ENCODE peak calls at places on chromosomes 2 and 18, in ten cellular contexts. One of them, this sample, is unnamed.

GRCh38 chr2:207416936-207417718 is 112.6 kb upstream of the CREB1 start:
- DNase-seq in endodermal cell: no peak
- DNase-seq in A549: no peak
- DNase-seq in dorsolateral prefrontal cortex: no peak
- DNase-seq in Karpas-422: no peak
- DNase-seq in lower lobe of right lung: no peak
- DNase-seq in esophagus squamous epithelium: no peak
- DNase-seq in neural progenitor cell: no peak
- DNase-seq in Peyer's patch: no peak
- DNase-seq in stomach: no peak
- DNase-seq in this sample: no peak

GRCh38 chr2:174977364-174977763 is 27.8 kb downstream of the CHN1 start:
- DNase-seq in endodermal cell: no peak
- DNase-seq in A549: no peak
- DNase-seq in dorsolateral prefrontal cortex: no peak
- DNase-seq in Karpas-422: no peak
- DNase-seq in lower lobe of right lung: no peak
- DNase-seq in esophagus squamous epithelium: no peak
- DNase-seq in neural progenitor cell: no peak
- DNase-seq in Peyer's patch: no peak
- DNase-seq in stomach: no peak
- DNase-seq in this sample: no peak

GRCh38 chr2:128115921-128116320 is 24.9 kb downstream of the UGGT1 start:
- DNase-seq in endodermal cell: no peak
- DNase-seq in A549: no peak
- DNase-seq in dorsolateral prefrontal cortex: no peak
- DNase-seq in Karpas-422: no peak
- DNase-seq in lower lobe of right lung: no peak
- DNase-seq in esophagus squamous epithelium: no peak
- DNase-seq in neural progenitor cell: no peak
- DNase-seq in Peyer's patch: no peak
- DNase-seq in stomach: no peak
- DNase-seq in this sample: no peak

GRCh38 chr2:238956676-238957075 is 108.8 kb downstream of the TWIST2 start:
- DNase-seq in endodermal cell: no peak
- DNase-seq in A549: no peak
- DNase-seq in dorsolateral prefrontal cortex: no peak
- DNase-seq in Karpas-422: no peak
- DNase-seq in lower lobe of right lung: no peak
- DNase-seq in esophagus squamous epithelium: no peak
- DNase-seq in neural progenitor cell: no peak
- DNase-seq in Peyer's patch: no peak
- DNase-seq in stomach: no peak
- DNase-seq in this sample: no peak

GRCh38 chr2:223102040-223102899 is 50.3 kb downstream of the KCNE4 start:
- DNase-seq in endodermal cell: no peak
- DNase-seq in A549: no peak
- DNase-seq in dorsolateral prefrontal cortex: no peak
- DNase-seq in Karpas-422: no peak
- DNase-seq in lower lobe of right lung: no peak
- DNase-seq in esophagus squamous epithelium: no peak
- DNase-seq in neural progenitor cell: no peak
- DNase-seq in Peyer's patch: no peak
- DNase-seq in stomach: no peak
- DNase-seq in this sample: no peak

GRCh38 chr2:113407446-113408099 is 29.9 kb upstream of the ZNG1B start:
- DNase-seq in endodermal cell: no peak
- DNase-seq in A549: peak; percentile 62
- DNase-seq in dorsolateral prefrontal cortex: no peak
- DNase-seq in Karpas-422: no peak
- DNase-seq in lower lobe of right lung: no peak
- DNase-seq in esophagus squamous epithelium: no peak
- DNase-seq in neural progenitor cell: no peak
- DNase-seq in Peyer's patch: no peak
- DNase-seq in stomach: no peak
- DNase-seq in this sample: no peak

GRCh38 chr2:64019083-64019974 is at the start of gene VPS54:
- DNase-seq in endodermal cell: peak; percentile 89
- DNase-seq in A549: peak; percentile 79
- DNase-seq in dorsolateral prefrontal cortex: peak; percentile 55
- DNase-seq in Karpas-422: peak; percentile 85
- DNase-seq in lower lobe of right lung: peak; percentile 76
- DNase-seq in esophagus squamous epithelium: no peak
- DNase-seq in neural progenitor cell: peak; percentile 86
- DNase-seq in Peyer's patch: peak; percentile 70
- DNase-seq in stomach: peak; percentile 59
- DNase-seq in this sample: no peak

GRCh38 chr2:84904717-84905174 is 710 bp upstream of the TMSB10 start:
- DNase-seq in endodermal cell: peak; percentile 90
- DNase-seq in A549: peak; percentile 80
- DNase-seq in dorsolateral prefrontal cortex: no peak
- DNase-seq in Karpas-422: peak; percentile 45
- DNase-seq in lower lobe of right lung: peak; percentile 90
- DNase-seq in esophagus squamous epithelium: peak; percentile 13
- DNase-seq in neural progenitor cell: peak; percentile 83
- DNase-seq in Peyer's patch: peak; percentile 93
- DNase-seq in stomach: peak; percentile 83
- DNase-seq in this sample: no peak

GRCh38 chr18:42187611-42188378 is 232.8 kb downstream of the PIK3C3 start:
- DNase-seq in endodermal cell: no peak
- DNase-seq in A549: no peak
- DNase-seq in dorsolateral prefrontal cortex: no peak
- DNase-seq in Karpas-422: peak; percentile 90
- DNase-seq in lower lobe of right lung: no peak
- DNase-seq in esophagus squamous epithelium: no peak
- DNase-seq in neural progenitor cell: no peak
- DNase-seq in Peyer's patch: no peak
- DNase-seq in stomach: no peak
- DNase-seq in this sample: no peak

GRCh38 chr18:42190643-42191042 is 235.6 kb downstream of the PIK3C3 start:
- DNase-seq in endodermal cell: no peak
- DNase-seq in A549: no peak
- DNase-seq in dorsolateral prefrontal cortex: no peak
- DNase-seq in Karpas-422: no peak
- DNase-seq in lower lobe of right lung: no peak
- DNase-seq in esophagus squamous epithelium: no peak
- DNase-seq in neural progenitor cell: no peak
- DNase-seq in Peyer's patch: no peak
- DNase-seq in stomach: no peak
- DNase-seq in this sample: no peak

GRCh38 chr18:42196651-42197050 is 241.6 kb downstream of the PIK3C3 start:
- DNase-seq in endodermal cell: no peak
- DNase-seq in A549: no peak
- DNase-seq in dorsolateral prefrontal cortex: no peak
- DNase-seq in Karpas-422: no peak
- DNase-seq in lower lobe of right lung: no peak
- DNase-seq in esophagus squamous epithelium: no peak
- DNase-seq in neural progenitor cell: no peak
- DNase-seq in Peyer's patch: no peak
- DNase-seq in stomach: no peak
- DNase-seq in this sample: no peak

GRCh38 chr18:42192251-42193248 is 237.5 kb downstream of the PIK3C3 start:
- DNase-seq in endodermal cell: no peak
- DNase-seq in A549: peak; percentile 66
- DNase-seq in dorsolateral prefrontal cortex: no peak
- DNase-seq in Karpas-422: no peak
- DNase-seq in lower lobe of right lung: no peak
- DNase-seq in esophagus squamous epithelium: no peak
- DNase-seq in neural progenitor cell: no peak
- DNase-seq in Peyer's patch: no peak
- DNase-seq in stomach: no peak
- DNase-seq in this sample: no peak
- H3K27ac ChIP-seq in endodermal cell: peak overlapping the region; percentile 65
- H3K27ac ChIP-seq in A549: peak overlapping the region; percentile 48
- H3K27ac ChIP-seq in dorsolateral prefrontal cortex: no peak overlapping the region
- H3K27ac ChIP-seq in Karpas-422: no peak overlapping the region
- H3K27ac ChIP-seq in lower lobe of right lung: no peak overlapping the region
- H3K27ac ChIP-seq in esophagus squamous epithelium: no peak overlapping the region
- H3K27ac ChIP-seq in neural progenitor cell: no peak overlapping the region
- H3K27ac ChIP-seq in Peyer's patch: no peak overlapping the region
- H3K27ac ChIP-seq in stomach: no peak overlapping the region
- H3K27ac ChIP-seq in this sample: no peak overlapping the region

GRCh38 chr18:9828794-9829712 is 56.7 kb upstream of the TXNDC2 start:
- DNase-seq in endodermal cell: peak; percentile 38
- DNase-seq in A549: no peak
- DNase-seq in dorsolateral prefrontal cortex: no peak
- DNase-seq in Karpas-422: no peak
- DNase-seq in lower lobe of right lung: no peak
- DNase-seq in esophagus squamous epithelium: no peak
- DNase-seq in neural progenitor cell: no peak
- DNase-seq in Peyer's patch: no peak
- DNase-seq in stomach: no peak
- DNase-seq in this sample: no peak

GRCh38 chr18:9827211-9827855 is 58.4 kb upstream of the TXNDC2 start:
- DNase-seq in endodermal cell: peak; percentile 20
- DNase-seq in A549: no peak
- DNase-seq in dorsolateral prefrontal cortex: no peak
- DNase-seq in Karpas-422: no peak
- DNase-seq in lower lobe of right lung: no peak
- DNase-seq in esophagus squamous epithelium: no peak
- DNase-seq in neural progenitor cell: no peak
- DNase-seq in Peyer's patch: no peak
- DNase-seq in stomach: no peak
- DNase-seq in this sample: no peak

GRCh38 chr18:9825571-9826073 is 60.2 kb upstream of the TXNDC2 start:
- DNase-seq in endodermal cell: peak; percentile 17
- DNase-seq in A549: peak; percentile 94
- DNase-seq in dorsolateral prefrontal cortex: no peak
- DNase-seq in Karpas-422: no peak
- DNase-seq in lower lobe of right lung: no peak
- DNase-seq in esophagus squamous epithelium: no peak
- DNase-seq in neural progenitor cell: no peak
- DNase-seq in Peyer's patch: peak; percentile 74
- DNase-seq in stomach: no peak
- DNase-seq in this sample: no peak

GRCh38 chr18:9826666-9827065 is 59.1 kb upstream of the TXNDC2 start:
- DNase-seq in endodermal cell: peak; percentile 19
- DNase-seq in A549: no peak
- DNase-seq in dorsolateral prefrontal cortex: no peak
- DNase-seq in Karpas-422: no peak
- DNase-seq in lower lobe of right lung: no peak
- DNase-seq in esophagus squamous epithelium: no peak
- DNase-seq in neural progenitor cell: no peak
- DNase-seq in Peyer's patch: no peak
- DNase-seq in stomach: no peak
- DNase-seq in this sample: no peak

GRCh38 chr18:9827856-9828793 is 57.6 kb upstream of the TXNDC2 start:
- DNase-seq in endodermal cell: peak; percentile 24
- DNase-seq in A549: peak; percentile 94
- DNase-seq in dorsolateral prefrontal cortex: no peak
- DNase-seq in Karpas-422: no peak
- DNase-seq in lower lobe of right lung: peak; percentile 74
- DNase-seq in esophagus squamous epithelium: no peak
- DNase-seq in neural progenitor cell: no peak
- DNase-seq in Peyer's patch: peak; percentile 78
- DNase-seq in stomach: peak; percentile 56
- DNase-seq in this sample: no peak
- H3K27ac ChIP-seq in endodermal cell: no peak overlapping the region
- H3K27ac ChIP-seq in A549: peak overlapping the region; percentile 96
- H3K27ac ChIP-seq in dorsolateral prefrontal cortex: peak overlapping the region; percentile 36
- H3K27ac ChIP-seq in Karpas-422: no peak overlapping the region
- H3K27ac ChIP-seq in lower lobe of right lung: peak overlapping the region; percentile 84
- H3K27ac ChIP-seq in esophagus squamous epithelium: peak overlapping the region; percentile 78
- H3K27ac ChIP-seq in neural progenitor cell: no peak overlapping the region
- H3K27ac ChIP-seq in Peyer's patch: peak overlapping the region; percentile 23
- H3K27ac ChIP-seq in stomach: peak overlapping the region; percentile 73
- H3K27ac ChIP-seq in this sample: peak overlapping the region; percentile 48

GRCh38 chr2:232588680-232589585 is 38.4 kb downstream of the EIF4E2 start:
- DNase-seq in endodermal cell: no peak
- DNase-seq in A549: peak; percentile 56
- DNase-seq in dorsolateral prefrontal cortex: peak; percentile 72
- DNase-seq in Karpas-422: no peak
- DNase-seq in lower lobe of right lung: peak; percentile 51
- DNase-seq in esophagus squamous epithelium: no peak
- DNase-seq in neural progenitor cell: no peak
- DNase-seq in Peyer's patch: no peak
- DNase-seq in stomach: peak; percentile 86
- DNase-seq in this sample: no peak

GRCh38 chr2:232597362-232598079 is 35.9 kb upstream of the EFHD1 start:
- DNase-seq in endodermal cell: no peak
- DNase-seq in A549: no peak
- DNase-seq in dorsolateral prefrontal cortex: no peak
- DNase-seq in Karpas-422: no peak
- DNase-seq in lower lobe of right lung: no peak
- DNase-seq in esophagus squamous epithelium: no peak
- DNase-seq in neural progenitor cell: no peak
- DNase-seq in Peyer's patch: no peak
- DNase-seq in stomach: no peak
- DNase-seq in this sample: no peak

GRCh38 chr2:232593931-232594330 is 39.5 kb upstream of the EFHD1 start:
- DNase-seq in endodermal cell: no peak
- DNase-seq in A549: no peak
- DNase-seq in dorsolateral prefrontal cortex: no peak
- DNase-seq in Karpas-422: no peak
- DNase-seq in lower lobe of right lung: no peak
- DNase-seq in esophagus squamous epithelium: no peak
- DNase-seq in neural progenitor cell: no peak
- DNase-seq in Peyer's patch: no peak
- DNase-seq in stomach: no peak
- DNase-seq in this sample: no peak

GRCh38 chr2:232588031-232588430 is 37.5 kb downstream of the EIF4E2 start:
- DNase-seq in endodermal cell: no peak
- DNase-seq in A549: no peak
- DNase-seq in dorsolateral prefrontal cortex: no peak
- DNase-seq in Karpas-422: no peak
- DNase-seq in lower lobe of right lung: no peak
- DNase-seq in esophagus squamous epithelium: no peak
- DNase-seq in neural progenitor cell: no peak
- DNase-seq in Peyer's patch: no peak
- DNase-seq in stomach: no peak
- DNase-seq in this sample: no peak

GRCh38 chr2:232592687-232593407 is 40.6 kb upstream of the EFHD1 start:
- DNase-seq in endodermal cell: no peak
- DNase-seq in A549: peak; percentile 77
- DNase-seq in dorsolateral prefrontal cortex: no peak
- DNase-seq in Karpas-422: no peak
- DNase-seq in lower lobe of right lung: no peak
- DNase-seq in esophagus squamous epithelium: no peak
- DNase-seq in neural progenitor cell: no peak
- DNase-seq in Peyer's patch: peak; percentile 73
- DNase-seq in stomach: no peak
- DNase-seq in this sample: no peak
- H3K27ac ChIP-seq in endodermal cell: no peak overlapping the region
- H3K27ac ChIP-seq in A549: peak overlapping the region; percentile 60
- H3K27ac ChIP-seq in dorsolateral prefrontal cortex: no peak overlapping the region
- H3K27ac ChIP-seq in Karpas-422: no peak overlapping the region
- H3K27ac ChIP-seq in lower lobe of right lung: no peak overlapping the region
- H3K27ac ChIP-seq in esophagus squamous epithelium: peak overlapping the region; percentile 40
- H3K27ac ChIP-seq in neural progenitor cell: no peak overlapping the region
- H3K27ac ChIP-seq in Peyer's patch: peak overlapping the region; percentile 45
- H3K27ac ChIP-seq in stomach: no peak overlapping the region
- H3K27ac ChIP-seq in this sample: peak overlapping the region; percentile 31

DNA sequence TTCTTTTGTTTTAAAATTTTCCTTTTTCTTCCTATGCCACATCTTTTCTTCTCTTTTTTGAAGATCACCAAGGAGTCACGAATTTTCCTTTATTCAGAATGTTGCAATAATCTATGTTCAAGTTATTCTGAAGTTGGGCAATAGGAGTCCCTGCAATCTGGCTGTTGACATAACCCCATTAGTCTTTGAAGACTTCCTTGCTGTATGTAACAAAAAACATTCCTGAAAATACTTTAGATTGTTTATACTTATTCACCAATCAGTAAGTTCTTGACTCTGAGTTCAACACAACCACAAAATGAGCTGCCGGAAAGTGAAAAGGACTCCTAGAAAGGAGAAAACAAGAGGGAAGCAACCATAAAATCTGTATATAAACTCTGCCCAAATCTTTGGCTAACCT is 62.8 kb downstream of the TMEM237 start:
- DNase-seq in endodermal cell: no peak
- DNase-seq in A549: peak; percentile 36
- DNase-seq in dorsolateral prefrontal cortex: no peak
- DNase-seq in Karpas-422: no peak
- DNase-seq in lower lobe of right lung: no peak
- DNase-seq in esophagus squamous epithelium: no peak
- DNase-seq in neural progenitor cell: no peak
- DNase-seq in Peyer's patch: no peak
- DNase-seq in stomach: no peak
- DNase-seq in this sample: no peak
- H3K27ac ChIP-seq in endodermal cell: no peak overlapping the region
- H3K27ac ChIP-seq in A549: peak overlapping the region; percentile 2
- H3K27ac ChIP-seq in dorsolateral prefrontal cortex: no peak overlapping the region
- H3K27ac ChIP-seq in Karpas-422: no peak overlapping the region
- H3K27ac ChIP-seq in lower lobe of right lung: no peak overlapping the region
- H3K27ac ChIP-seq in esophagus squamous epithelium: no peak overlapping the region
- H3K27ac ChIP-seq in neural progenitor cell: no peak overlapping the region
- H3K27ac ChIP-seq in Peyer's patch: no peak overlapping the region
- H3K27ac ChIP-seq in stomach: no peak overlapping the region
- H3K27ac ChIP-seq in this sample: no peak overlapping the region

This sample was measured in caudate nucleus.